ENCODE peak calls at places on chromosome 13, in nine cellular contexts. One of them, this sample, is unnamed. For H3K4me1, the result is how much of the 10 kb centered on the place peaks cover.

GRCh38 chr13:60654405-60654804 is 257.4 kb downstream of the TDRD3 start:
- DNase-seq in tibial nerve: no peak
- DNase-seq in mesendoderm: peak
- DNase-seq in heart left ventricle: no peak
- DNase-seq in cardiac muscle cell: peak
- DNase-seq in tibial artery: peak
- DNase-seq in effector memory CD4-positive, alpha-beta T cell: no peak
- DNase-seq in body of pancreas: peak
- DNase-seq in uterus: no peak
- DNase-seq in this sample: peak

GRCh38 chr13:80126382-80127068 is 214.4 kb downstream of the SPRY2 start:
- DNase-seq in tibial nerve: no peak
- DNase-seq in mesendoderm: peak
- DNase-seq in heart left ventricle: no peak
- DNase-seq in cardiac muscle cell: no peak
- DNase-seq in tibial artery: no peak
- DNase-seq in effector memory CD4-positive, alpha-beta T cell: no peak
- DNase-seq in body of pancreas: no peak
- DNase-seq in uterus: no peak
- DNase-seq in this sample: no peak

GRCh38 chr13:92530364-92530763 is 696.2 kb upstream of the GPC6 start:
- DNase-seq in tibial nerve: no peak
- DNase-seq in mesendoderm: no peak
- DNase-seq in heart left ventricle: no peak
- DNase-seq in cardiac muscle cell: peak
- DNase-seq in tibial artery: no peak
- DNase-seq in effector memory CD4-positive, alpha-beta T cell: no peak
- DNase-seq in body of pancreas: no peak
- DNase-seq in uterus: no peak
- DNase-seq in this sample: no peak

GRCh38 chr13:28336193-28336657 is 158.7 kb downstream of the FLT1 start:
- DNase-seq in tibial nerve: no peak
- DNase-seq in mesendoderm: peak
- DNase-seq in heart left ventricle: no peak
- DNase-seq in cardiac muscle cell: no peak
- DNase-seq in tibial artery: no peak
- DNase-seq in effector memory CD4-positive, alpha-beta T cell: no peak
- DNase-seq in body of pancreas: no peak
- DNase-seq in uterus: peak
- DNase-seq in this sample: no peak

GRCh38 chr13:76791290-76791664 is 94.9 kb downstream of the KCTD12 start:
- DNase-seq in tibial nerve: no peak
- DNase-seq in mesendoderm: peak
- DNase-seq in heart left ventricle: no peak
- DNase-seq in cardiac muscle cell: peak
- DNase-seq in tibial artery: no peak
- DNase-seq in effector memory CD4-positive, alpha-beta T cell: no peak
- DNase-seq in body of pancreas: no peak
- DNase-seq in uterus: no peak
- DNase-seq in this sample: no peak

GRCh38 chr13:106311004-106311403 is 224.5 kb downstream of the EFNB2 start:
- DNase-seq in tibial nerve: no peak
- DNase-seq in mesendoderm: no peak
- DNase-seq in heart left ventricle: no peak
- DNase-seq in cardiac muscle cell: peak
- DNase-seq in tibial artery: no peak
- DNase-seq in effector memory CD4-positive, alpha-beta T cell: no peak
- DNase-seq in body of pancreas: no peak
- DNase-seq in uterus: no peak
- DNase-seq in this sample: no peak

GRCh38 chr13:49560270-49561063 is 24.9 kb downstream of the RCBTB1 start:
- DNase-seq in tibial nerve: no peak
- DNase-seq in mesendoderm: peak
- DNase-seq in heart left ventricle: no peak
- DNase-seq in cardiac muscle cell: peak
- DNase-seq in tibial artery: no peak
- DNase-seq in effector memory CD4-positive, alpha-beta T cell: no peak
- DNase-seq in body of pancreas: peak
- DNase-seq in uterus: no peak
- DNase-seq in this sample: no peak

GRCh38 chr13:112990783-112991182 is 21.8 kb downstream of the MCF2L start:
- DNase-seq in tibial nerve: no peak
- DNase-seq in mesendoderm: peak
- DNase-seq in heart left ventricle: no peak
- DNase-seq in cardiac muscle cell: no peak
- DNase-seq in tibial artery: no peak
- DNase-seq in effector memory CD4-positive, alpha-beta T cell: no peak
- DNase-seq in body of pancreas: peak
- DNase-seq in uterus: no peak
- DNase-seq in this sample: no peak

GRCh38 chr13:106139407-106139806 is 396.1 kb downstream of the EFNB2 start:
- DNase-seq in tibial nerve: no peak
- DNase-seq in mesendoderm: no peak
- DNase-seq in heart left ventricle: no peak
- DNase-seq in cardiac muscle cell: no peak
- DNase-seq in tibial artery: no peak
- DNase-seq in effector memory CD4-positive, alpha-beta T cell: no peak
- DNase-seq in body of pancreas: no peak
- DNase-seq in uterus: no peak
- DNase-seq in this sample: no peak

GRCh38 chr13:98784666-98785065 is 32.2 kb upstream of the SLC15A1 start:
- DNase-seq in tibial nerve: no peak
- DNase-seq in mesendoderm: no peak
- DNase-seq in heart left ventricle: no peak
- DNase-seq in cardiac muscle cell: no peak
- DNase-seq in tibial artery: no peak
- DNase-seq in effector memory CD4-positive, alpha-beta T cell: no peak
- DNase-seq in body of pancreas: no peak
- DNase-seq in uterus: no peak
- DNase-seq in this sample: no peak

DNA sequence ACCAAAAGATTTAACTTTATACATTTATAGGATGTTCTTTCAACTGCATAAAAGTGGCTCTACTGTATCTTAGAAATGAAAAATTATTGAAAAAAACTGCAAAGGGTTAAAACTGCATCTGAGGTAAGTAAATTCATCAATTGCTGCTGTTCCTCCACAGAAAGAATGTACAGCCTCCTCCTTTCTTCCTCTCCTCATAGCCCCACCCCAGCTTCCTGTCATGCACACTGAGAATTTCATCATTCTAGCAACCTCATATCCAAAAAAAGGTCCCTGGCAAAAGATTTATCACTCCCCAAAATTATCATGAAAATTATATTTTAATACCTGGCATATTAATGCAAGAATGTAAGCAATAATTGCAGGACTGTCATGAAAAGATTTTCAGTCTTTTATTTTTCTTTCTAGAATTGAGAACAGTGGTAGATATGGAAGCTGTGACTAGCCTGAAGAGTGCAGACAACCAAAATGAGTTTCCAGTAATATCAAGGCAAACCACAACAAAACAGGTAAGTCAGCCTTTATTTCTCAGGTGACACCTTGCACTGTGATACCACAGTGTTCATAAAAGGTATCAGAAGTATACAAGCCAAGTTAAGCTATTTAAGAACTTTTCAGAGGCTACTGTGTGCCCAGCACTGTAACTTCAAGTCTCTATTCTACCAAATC is 110.8 kb downstream of the SUCLA2 start:
- DNase-seq in tibial nerve: no peak
- DNase-seq in mesendoderm: no peak
- DNase-seq in heart left ventricle: no peak
- DNase-seq in cardiac muscle cell: peak
- DNase-seq in tibial artery: no peak
- DNase-seq in effector memory CD4-positive, alpha-beta T cell: no peak
- DNase-seq in body of pancreas: no peak
- DNase-seq in uterus: no peak
- DNase-seq in this sample: no peak
- H3K4me1 ChIP-seq in tibial nerve: under half
- H3K4me1 ChIP-seq in mesendoderm: under half
- H3K4me1 ChIP-seq in heart left ventricle: under half
- H3K4me1 ChIP-seq in cardiac muscle cell: under half
- H3K4me1 ChIP-seq in tibial artery: under half
- H3K4me1 ChIP-seq in effector memory CD4-positive, alpha-beta T cell: under half
- H3K4me1 ChIP-seq in body of pancreas: under half
- H3K4me1 ChIP-seq in uterus: under half
- H3K4me1 ChIP-seq in this sample: under half

GRCh38 chr13:84445776-84446175 is 563.5 kb upstream of the SLITRK1 start:
- DNase-seq in tibial nerve: no peak
- DNase-seq in mesendoderm: no peak
- DNase-seq in heart left ventricle: no peak
- DNase-seq in cardiac muscle cell: peak
- DNase-seq in tibial artery: no peak
- DNase-seq in effector memory CD4-positive, alpha-beta T cell: no peak
- DNase-seq in body of pancreas: no peak
- DNase-seq in uterus: no peak
- DNase-seq in this sample: no peak
- H3K27ac ChIP-seq in tibial nerve: no peak
- H3K27ac ChIP-seq in mesendoderm: no peak
- H3K27ac ChIP-seq in heart left ventricle: no peak
- H3K27ac ChIP-seq in cardiac muscle cell: no peak
- H3K27ac ChIP-seq in tibial artery: no peak
- H3K27ac ChIP-seq in effector memory CD4-positive, alpha-beta T cell: no peak
- H3K27ac ChIP-seq in body of pancreas: no peak
- H3K27ac ChIP-seq in uterus: no peak
- H3K27ac ChIP-seq in this sample: no peak

GRCh38 chr13:21075303-21076264 is 14.2 kb upstream of the LATS2 start:
- DNase-seq in tibial nerve: no peak
- DNase-seq in mesendoderm: peak
- DNase-seq in heart left ventricle: peak
- DNase-seq in cardiac muscle cell: peak
- DNase-seq in tibial artery: no peak
- DNase-seq in effector memory CD4-positive, alpha-beta T cell: no peak
- DNase-seq in body of pancreas: peak
- DNase-seq in uterus: no peak
- DNase-seq in this sample: peak
- H3K4me3 ChIP-seq in tibial nerve: peak
- H3K4me3 ChIP-seq in mesendoderm: peak
- H3K4me3 ChIP-seq in heart left ventricle: peak
- H3K4me3 ChIP-seq in cardiac muscle cell: peak
- H3K4me3 ChIP-seq in tibial artery: peak
- H3K4me3 ChIP-seq in effector memory CD4-positive, alpha-beta T cell: peak
- H3K4me3 ChIP-seq in body of pancreas: no peak
- H3K4me3 ChIP-seq in uterus: peak
- H3K4me3 ChIP-seq in this sample: peak

DNA sequence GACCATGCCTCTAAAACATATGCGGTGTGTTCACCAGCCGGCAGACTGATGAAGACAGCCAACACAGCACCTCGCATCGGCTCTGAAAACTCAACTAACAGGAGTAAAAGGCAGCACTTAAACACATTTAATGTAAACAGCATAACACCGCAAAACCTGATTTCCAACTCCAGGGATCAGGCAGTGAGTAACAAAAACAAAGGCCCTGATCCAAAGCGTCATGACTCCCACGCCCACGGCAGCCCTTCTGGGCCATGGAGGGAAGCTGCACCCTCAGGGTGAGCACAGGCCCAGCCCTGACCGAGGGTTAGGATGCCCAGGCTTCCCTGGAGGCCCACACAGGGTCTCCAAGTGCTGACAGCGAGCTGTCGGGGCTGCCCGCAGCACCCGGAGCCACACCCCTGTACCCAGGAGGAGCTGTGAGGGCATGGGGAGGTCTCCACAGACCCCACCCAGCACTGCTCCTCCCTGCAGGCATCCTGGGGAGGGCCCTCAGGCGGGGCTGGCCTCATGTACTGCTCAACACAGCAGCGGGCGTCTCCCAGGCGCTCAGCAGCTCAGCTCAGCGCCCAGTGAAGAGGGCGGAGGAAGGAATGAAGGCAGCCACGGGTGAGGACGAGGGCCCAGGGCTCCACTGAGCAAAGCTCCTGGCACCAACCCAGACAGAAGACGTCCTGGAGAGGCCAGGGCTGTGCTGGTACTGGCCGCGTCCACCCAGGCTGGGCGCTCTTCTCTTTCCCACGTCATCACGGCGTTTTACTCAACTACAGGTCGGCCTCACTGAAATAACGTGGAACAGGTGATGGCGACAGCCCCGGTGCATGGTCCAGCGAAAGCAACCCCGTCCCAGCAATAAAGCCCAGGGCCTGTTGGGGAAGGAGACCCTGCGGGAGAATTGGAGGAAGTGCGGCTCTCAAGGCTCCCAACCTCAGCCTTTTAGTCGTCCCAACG is 53.6 kb downstream of the RASA3 start:
- DNase-seq in tibial nerve: peak
- DNase-seq in mesendoderm: no peak
- DNase-seq in heart left ventricle: peak
- DNase-seq in cardiac muscle cell: peak
- DNase-seq in tibial artery: peak
- DNase-seq in effector memory CD4-positive, alpha-beta T cell: no peak
- DNase-seq in body of pancreas: peak
- DNase-seq in uterus: peak
- DNase-seq in this sample: peak
- H3K4me1 ChIP-seq in tibial nerve: under half
- H3K4me1 ChIP-seq in mesendoderm: under half
- H3K4me1 ChIP-seq in heart left ventricle: under half
- H3K4me1 ChIP-seq in cardiac muscle cell: under half
- H3K4me1 ChIP-seq in tibial artery: under half
- H3K4me1 ChIP-seq in effector memory CD4-positive, alpha-beta T cell: under half
- H3K4me1 ChIP-seq in body of pancreas: under half
- H3K4me1 ChIP-seq in uterus: under half
- H3K4me1 ChIP-seq in this sample: under half

This sample was measured in aorta.